ENCODE peak calls at places on chromosomes 16 and 17, in six cellular contexts. One of them, this sample, is unnamed.

GRCh38 chr17:36731091-36731490 is 129.7 kb downstream of the MRM1 start:
- DNase-seq in anterior cingulate cortex: no peak
- DNase-seq in NCI-H1105: peak
- DNase-seq in stimulated activated CD8-positive, alpha-beta memory T cell treated with anti-CD3 and anti-CD28 coated beads, Interleukin-2, amount 100 ng/mL, for 48 hours: no peak
- DNase-seq in AG10803: no peak
- DNase-seq in GM23248: no peak
- DNase-seq in this sample: no peak

GRCh38 chr17:35184274-35184673 is 9.9 kb downstream of the SLC35G3 start:
- DNase-seq in anterior cingulate cortex: no peak
- DNase-seq in NCI-H1105: no peak
- DNase-seq in stimulated activated CD8-positive, alpha-beta memory T cell treated with anti-CD3 and anti-CD28 coated beads, Interleukin-2, amount 100 ng/mL, for 48 hours: no peak
- DNase-seq in AG10803: no peak
- DNase-seq in GM23248: no peak
- DNase-seq in this sample: no peak

GRCh38 chr16:81553080-81553813 is 108.6 kb downstream of the CMIP start:
- DNase-seq in anterior cingulate cortex: no peak
- DNase-seq in NCI-H1105: no peak
- DNase-seq in stimulated activated CD8-positive, alpha-beta memory T cell treated with anti-CD3 and anti-CD28 coated beads, Interleukin-2, amount 100 ng/mL, for 48 hours: no peak
- DNase-seq in AG10803: peak
- DNase-seq in GM23248: peak
- DNase-seq in this sample: peak

GRCh38 chr17:60249517-60249826 is 99.7 kb downstream of the CA4 start:
- DNase-seq in anterior cingulate cortex: no peak
- DNase-seq in NCI-H1105: no peak
- DNase-seq in stimulated activated CD8-positive, alpha-beta memory T cell treated with anti-CD3 and anti-CD28 coated beads, Interleukin-2, amount 100 ng/mL, for 48 hours: no peak
- DNase-seq in AG10803: no peak
- DNase-seq in GM23248: no peak
- DNase-seq in this sample: no peak

GRCh38 chr17:43900858-43901754 is 6.2 kb downstream of the MPP2 start:
- DNase-seq in anterior cingulate cortex: no peak
- DNase-seq in NCI-H1105: no peak
- DNase-seq in stimulated activated CD8-positive, alpha-beta memory T cell treated with anti-CD3 and anti-CD28 coated beads, Interleukin-2, amount 100 ng/mL, for 48 hours: no peak
- DNase-seq in AG10803: no peak
- DNase-seq in GM23248: peak
- DNase-seq in this sample: no peak

GRCh38 chr17:73863761-73864535 is 219.7 kb upstream of the SDK2 start:
- DNase-seq in anterior cingulate cortex: no peak
- DNase-seq in NCI-H1105: no peak
- DNase-seq in stimulated activated CD8-positive, alpha-beta memory T cell treated with anti-CD3 and anti-CD28 coated beads, Interleukin-2, amount 100 ng/mL, for 48 hours: no peak
- DNase-seq in AG10803: no peak
- DNase-seq in GM23248: no peak
- DNase-seq in this sample: no peak

GRCh38 chr16:88013091-88013609 is 61.9 kb downstream of the BANP start:
- DNase-seq in anterior cingulate cortex: no peak
- DNase-seq in NCI-H1105: no peak
- DNase-seq in stimulated activated CD8-positive, alpha-beta memory T cell treated with anti-CD3 and anti-CD28 coated beads, Interleukin-2, amount 100 ng/mL, for 48 hours: no peak
- DNase-seq in AG10803: no peak
- DNase-seq in GM23248: no peak
- DNase-seq in this sample: peak

GRCh38 chr16:4680673-4681470 is 12.5 kb upstream of the NUDT16L1 start:
- DNase-seq in anterior cingulate cortex: no peak
- DNase-seq in NCI-H1105: no peak
- DNase-seq in stimulated activated CD8-positive, alpha-beta memory T cell treated with anti-CD3 and anti-CD28 coated beads, Interleukin-2, amount 100 ng/mL, for 48 hours: no peak
- DNase-seq in AG10803: no peak
- DNase-seq in GM23248: no peak
- DNase-seq in this sample: no peak

GRCh38 chr16:30771726-30772125 is 9.6 kb downstream of the RNF40 start:
- DNase-seq in anterior cingulate cortex: no peak
- DNase-seq in NCI-H1105: no peak
- DNase-seq in stimulated activated CD8-positive, alpha-beta memory T cell treated with anti-CD3 and anti-CD28 coated beads, Interleukin-2, amount 100 ng/mL, for 48 hours: no peak
- DNase-seq in AG10803: no peak
- DNase-seq in GM23248: no peak
- DNase-seq in this sample: no peak

GRCh38 chr17:32523017-32523680 is 36.4 kb downstream of the CDK5R1 start:
- DNase-seq in anterior cingulate cortex: no peak
- DNase-seq in NCI-H1105: no peak
- DNase-seq in stimulated activated CD8-positive, alpha-beta memory T cell treated with anti-CD3 and anti-CD28 coated beads, Interleukin-2, amount 100 ng/mL, for 48 hours: no peak
- DNase-seq in AG10803: no peak
- DNase-seq in GM23248: no peak
- DNase-seq in this sample: no peak

GRCh38 chr17:83064021-83064731 is 15.2 kb upstream of the METRNL start:
- DNase-seq in anterior cingulate cortex: no peak
- DNase-seq in NCI-H1105: no peak
- DNase-seq in stimulated activated CD8-positive, alpha-beta memory T cell treated with anti-CD3 and anti-CD28 coated beads, Interleukin-2, amount 100 ng/mL, for 48 hours: no peak
- DNase-seq in AG10803: no peak
- DNase-seq in GM23248: no peak
- DNase-seq in this sample: no peak

GRCh38 chr16:68643227-68643626 is 1.9 kb upstream of the CDH3 start:
- DNase-seq in anterior cingulate cortex: no peak
- DNase-seq in NCI-H1105: no peak
- DNase-seq in stimulated activated CD8-positive, alpha-beta memory T cell treated with anti-CD3 and anti-CD28 coated beads, Interleukin-2, amount 100 ng/mL, for 48 hours: no peak
- DNase-seq in AG10803: no peak
- DNase-seq in GM23248: no peak
- DNase-seq in this sample: no peak